ENCODE peak calls at places on chromosomes 7 and 10, in six cellular contexts. S, F, Y, O, E and N are unnamed samples.

GRCh38 chr7:35617076-35617475 is 77.9 kb downstream of the HERPUD2 start:
- DNase-seq in S (no peak), F (no peak), Y (no peak), O (peak), E (no peak), N (peak)

GRCh38 chr7:726084-726853 is at the start of gene DNAAF5:
- DNase-seq in S (peak), F (peak), Y (peak), O (peak), E (peak), N (peak)

GRCh38 chr7:54141565-54141964 is 400.6 kb upstream of the VSTM2A start:
- DNase-seq in S (no peak), F (no peak), Y (no peak), O (no peak), E (no peak), N (no peak)

GRCh38 chr10:117137031-117137910 is 799 bp downstream of the VAX1 start:
- DNase-seq in S (peak), F (no peak), Y (peak), O (no peak), E (peak), N (no peak)

GRCh38 chr7:69429817-69430501 is 168.3 kb upstream of the AUTS2 start:
- DNase-seq in S (peak), F (no peak), Y (peak), O (peak), E (peak), N (peak)

GRCh38 chr10:11757452-11757819 is 15.3 kb downstream of the ECHDC3 start:
- DNase-seq in S (no peak), F (no peak), Y (peak), O (peak), E (peak), N (peak)

GRCh38 chr7:66524738-66525137 is 103.9 kb upstream of the KCTD7 start:
- DNase-seq in S (no peak), F (no peak), Y (no peak), O (no peak), E (no peak), N (no peak)

GRCh38 chr7:15626041-15626440 is 60.4 kb downstream of the MEOX2 start:
- DNase-seq in S (no peak), F (no peak), Y (no peak), O (no peak), E (peak), N (no peak)

GRCh38 chr7:158856883-158857668 is 718 bp downstream of the DYNC2I1 start:
- DNase-seq in S (no peak), F (no peak), Y (no peak), O (no peak), E (no peak), N (no peak)

GRCh38 chr10:65497837-65498236 is 1428.0 kb upstream of the LRRTM3 start:
- DNase-seq in S (no peak), F (no peak), Y (no peak), O (no peak), E (no peak), N (no peak)

GRCh38 chr7:5303885-5304505 is 21.3 kb downstream of the SLC29A4 start:
- DNase-seq in S (no peak), F (no peak), Y (no peak), O (no peak), E (no peak), N (no peak)

GRCh38 chr7:39184387-39184786 is 206.7 kb downstream of the POU6F2 start:
- DNase-seq in S (no peak), F (no peak), Y (no peak), O (no peak), E (no peak), N (no peak)

GRCh38 chr10:132209978-132210530 is 23.3 kb downstream of the DPYSL4 start:
- DNase-seq in S (no peak), F (no peak), Y (no peak), O (no peak), E (no peak), N (no peak)

GRCh38 chr7:35248576-35249536 is 5.0 kb downstream of the TBX20 start:
- DNase-seq in S (peak), F (no peak), Y (no peak), O (no peak), E (no peak), N (no peak)

GRCh38 chr7:83178796-83179195 is 16.1 kb upstream of the PCLO start:
- DNase-seq in S (no peak), F (no peak), Y (no peak), O (no peak), E (no peak), N (peak)

GRCh38 chr10:24463683-24464426 is 254.9 kb downstream of the KIAA1217 start:
- DNase-seq in S (no peak), F (no peak), Y (no peak), O (peak), E (peak), N (peak)

GRCh38 chr10:16360001-16360400 is 76.8 kb upstream of the PTER start:
- DNase-seq in S (no peak), F (no peak), Y (no peak), O (no peak), E (no peak), N (no peak)

GRCh38 chr10:69461327-69462025 is 10.2 kb downstream of the TSPAN15 start:
- DNase-seq in S (no peak), F (no peak), Y (no peak), O (no peak), E (peak), N (no peak)

GRCh38 chr10:110409926-110410325 is 87.8 kb upstream of the DUSP5 start:
- DNase-seq in S (no peak), F (no peak), Y (no peak), O (no peak), E (no peak), N (no peak)

GRCh38 chr10:58064714-58065528 is 202.8 kb downstream of the IPMK start:
- DNase-seq in S (peak), F (peak), Y (peak), O (peak), E (peak), N (peak)

GRCh38 chr7:79495544-79496272 is 42.2 kb upstream of the MAGI2 start:
- DNase-seq in S (no peak), F (no peak), Y (no peak), O (peak), E (peak), N (peak)

GRCh38 chr7:56033671-56034432 is 17.4 kb downstream of the PSPH start:
- DNase-seq in S (peak), F (peak), Y (peak), O (peak), E (peak), N (peak)

GRCh38 chr7:120056227-120056626 is 216.7 kb upstream of the KCND2 start:
- DNase-seq in S (no peak), F (no peak), Y (no peak), O (no peak), E (no peak), N (no peak)

GRCh38 chr10:1424648-1425047 is 312.7 kb downstream of the ADARB2 start:
- DNase-seq in S (no peak), F (no peak), Y (no peak), O (no peak), E (no peak), N (no peak)

GRCh38 chr7:38855867-38856266 is 53.1 kb downstream of the VPS41 start:
- DNase-seq in S (no peak), F (no peak), Y (no peak), O (peak), E (peak), N (no peak)

GRCh38 chr7:157863906-157864810 is 527.4 kb downstream of the DNAJB6 start:
- DNase-seq in S (no peak), F (no peak), Y (no peak), O (no peak), E (no peak), N (no peak)

GRCh38 chr10:77844713-77845454 is 81.7 kb downstream of the DLG5 start:
- DNase-seq in S (no peak), F (no peak), Y (no peak), O (peak), E (peak), N (peak)